ENCODE peak calls at places on chromosome 7, in seven cellular contexts. One of them, this sample, is unnamed.

GRCh38 chr7:46755120-46756034 is 826.5 kb downstream of the TNS3 start:
- DNase-seq in heart left ventricle: no peak
- DNase-seq in iris pigment epithelial cell: no peak
- DNase-seq in NCI-H345: no peak
- DNase-seq in left kidney: no peak
- DNase-seq in cardiac muscle cell: no peak
- DNase-seq in stimulated activated CD4-positive, alpha-beta T cell treated with anti-CD3 and anti-CD28 coated beads, TNF-alpha, amount 100 ng/mL, for 1 hour: no peak
- DNase-seq in this sample: no peak

GRCh38 chr7:159104188-159105030 is 40.3 kb downstream of the VIPR2 start:
- DNase-seq in left kidney: no peak
- DNase-seq in iris pigment epithelial cell: no peak
- DNase-seq in heart left ventricle: peak
- DNase-seq in cardiac muscle cell: no peak
- DNase-seq in NCI-H345: no peak
- DNase-seq in stimulated activated CD4-positive, alpha-beta T cell treated with anti-CD3 and anti-CD28 coated beads, TNF-alpha, amount 100 ng/mL, for 1 hour: no peak
- DNase-seq in this sample: no peak

GRCh38 chr7:152674860-152675760 is 831 bp downstream of the XRCC2 start:
- DNase-seq in cardiac muscle cell: peak
- DNase-seq in left kidney: peak
- DNase-seq in iris pigment epithelial cell: no peak
- DNase-seq in NCI-H345: peak
- DNase-seq in stimulated activated CD4-positive, alpha-beta T cell treated with anti-CD3 and anti-CD28 coated beads, TNF-alpha, amount 100 ng/mL, for 1 hour: no peak
- DNase-seq in heart left ventricle: no peak
- DNase-seq in this sample: peak

GRCh38 chr7:34087892-34088891 is 182.9 kb downstream of the BMPER start:
- DNase-seq in cardiac muscle cell: peak
- DNase-seq in NCI-H345: no peak
- DNase-seq in heart left ventricle: no peak
- DNase-seq in left kidney: peak
- DNase-seq in iris pigment epithelial cell: peak
- DNase-seq in stimulated activated CD4-positive, alpha-beta T cell treated with anti-CD3 and anti-CD28 coated beads, TNF-alpha, amount 100 ng/mL, for 1 hour: no peak
- DNase-seq in this sample: no peak

GRCh38 chr7:130733866-130734524 is at the start of gene KLF14:
- DNase-seq in heart left ventricle: no peak
- DNase-seq in stimulated activated CD4-positive, alpha-beta T cell treated with anti-CD3 and anti-CD28 coated beads, TNF-alpha, amount 100 ng/mL, for 1 hour: peak
- DNase-seq in NCI-H345: peak
- DNase-seq in left kidney: peak
- DNase-seq in cardiac muscle cell: peak
- DNase-seq in iris pigment epithelial cell: peak
- DNase-seq in this sample: peak

GRCh38 chr7:41247128-41247865 is 455.6 kb downstream of the INHBA start:
- DNase-seq in left kidney: peak
- DNase-seq in heart left ventricle: no peak
- DNase-seq in cardiac muscle cell: no peak
- DNase-seq in NCI-H345: no peak
- DNase-seq in stimulated activated CD4-positive, alpha-beta T cell treated with anti-CD3 and anti-CD28 coated beads, TNF-alpha, amount 100 ng/mL, for 1 hour: no peak
- DNase-seq in iris pigment epithelial cell: peak
- DNase-seq in this sample: no peak

GRCh38 chr7:1105189-1105588 is 17.3 kb downstream of the GPER1 start:
- DNase-seq in NCI-H345: no peak
- DNase-seq in stimulated activated CD4-positive, alpha-beta T cell treated with anti-CD3 and anti-CD28 coated beads, TNF-alpha, amount 100 ng/mL, for 1 hour: no peak
- DNase-seq in iris pigment epithelial cell: no peak
- DNase-seq in left kidney: no peak
- DNase-seq in cardiac muscle cell: no peak
- DNase-seq in heart left ventricle: no peak
- DNase-seq in this sample: no peak

GRCh38 chr7:55308186-55308929 is 56.8 kb upstream of the LANCL2 start:
- DNase-seq in iris pigment epithelial cell: peak
- DNase-seq in NCI-H345: no peak
- DNase-seq in left kidney: no peak
- DNase-seq in stimulated activated CD4-positive, alpha-beta T cell treated with anti-CD3 and anti-CD28 coated beads, TNF-alpha, amount 100 ng/mL, for 1 hour: no peak
- DNase-seq in cardiac muscle cell: peak
- DNase-seq in heart left ventricle: no peak
- DNase-seq in this sample: no peak

GRCh38 chr7:134031835-134032617 is 95.1 kb upstream of the LRGUK start:
- DNase-seq in stimulated activated CD4-positive, alpha-beta T cell treated with anti-CD3 and anti-CD28 coated beads, TNF-alpha, amount 100 ng/mL, for 1 hour: no peak
- DNase-seq in iris pigment epithelial cell: peak
- DNase-seq in cardiac muscle cell: peak
- DNase-seq in left kidney: peak
- DNase-seq in NCI-H345: no peak
- DNase-seq in heart left ventricle: peak
- DNase-seq in this sample: no peak

GRCh38 chr7:20784311-20785210 is 2.1 kb downstream of the SP8 start:
- DNase-seq in heart left ventricle: no peak
- DNase-seq in NCI-H345: peak
- DNase-seq in iris pigment epithelial cell: no peak
- DNase-seq in left kidney: peak
- DNase-seq in cardiac muscle cell: no peak
- DNase-seq in stimulated activated CD4-positive, alpha-beta T cell treated with anti-CD3 and anti-CD28 coated beads, TNF-alpha, amount 100 ng/mL, for 1 hour: no peak
- DNase-seq in this sample: peak

GRCh38 chr7:104175336-104175984 is 32.4 kb downstream of the ORC5 start:
- DNase-seq in NCI-H345: no peak
- DNase-seq in cardiac muscle cell: no peak
- DNase-seq in iris pigment epithelial cell: no peak
- DNase-seq in heart left ventricle: no peak
- DNase-seq in left kidney: no peak
- DNase-seq in stimulated activated CD4-positive, alpha-beta T cell treated with anti-CD3 and anti-CD28 coated beads, TNF-alpha, amount 100 ng/mL, for 1 hour: no peak
- DNase-seq in this sample: no peak

GRCh38 chr7:29763266-29763665 is 43.0 kb upstream of the WIPF3 start:
- DNase-seq in stimulated activated CD4-positive, alpha-beta T cell treated with anti-CD3 and anti-CD28 coated beads, TNF-alpha, amount 100 ng/mL, for 1 hour: no peak
- DNase-seq in cardiac muscle cell: no peak
- DNase-seq in NCI-H345: no peak
- DNase-seq in iris pigment epithelial cell: no peak
- DNase-seq in heart left ventricle: no peak
- DNase-seq in left kidney: no peak
- DNase-seq in this sample: no peak

GRCh38 chr7:105131890-105132289 is 117.9 kb downstream of the KMT2E start:
- DNase-seq in iris pigment epithelial cell: no peak
- DNase-seq in cardiac muscle cell: no peak
- DNase-seq in heart left ventricle: no peak
- DNase-seq in stimulated activated CD4-positive, alpha-beta T cell treated with anti-CD3 and anti-CD28 coated beads, TNF-alpha, amount 100 ng/mL, for 1 hour: no peak
- DNase-seq in NCI-H345: no peak
- DNase-seq in left kidney: peak
- DNase-seq in this sample: no peak

GRCh38 chr7:134669845-134670373 is 23.3 kb downstream of the BPGM start:
- DNase-seq in iris pigment epithelial cell: peak
- DNase-seq in cardiac muscle cell: peak
- DNase-seq in left kidney: peak
- DNase-seq in NCI-H345: peak
- DNase-seq in stimulated activated CD4-positive, alpha-beta T cell treated with anti-CD3 and anti-CD28 coated beads, TNF-alpha, amount 100 ng/mL, for 1 hour: peak
- DNase-seq in heart left ventricle: peak
- DNase-seq in this sample: peak

GRCh38 chr7:151247611-151248176 is 800 bp downstream of the SMARCD3 start:
- DNase-seq in left kidney: peak
- DNase-seq in NCI-H345: no peak
- DNase-seq in stimulated activated CD4-positive, alpha-beta T cell treated with anti-CD3 and anti-CD28 coated beads, TNF-alpha, amount 100 ng/mL, for 1 hour: no peak
- DNase-seq in cardiac muscle cell: no peak
- DNase-seq in heart left ventricle: peak
- DNase-seq in iris pigment epithelial cell: no peak
- DNase-seq in this sample: no peak

GRCh38 chr7:98119257-98119918 is 12.7 kb downstream of the LMTK2 start:
- DNase-seq in iris pigment epithelial cell: peak
- DNase-seq in stimulated activated CD4-positive, alpha-beta T cell treated with anti-CD3 and anti-CD28 coated beads, TNF-alpha, amount 100 ng/mL, for 1 hour: no peak
- DNase-seq in left kidney: peak
- DNase-seq in heart left ventricle: no peak
- DNase-seq in NCI-H345: no peak
- DNase-seq in cardiac muscle cell: peak
- DNase-seq in this sample: no peak

GRCh38 chr7:10216462-10216861 is 757.2 kb upstream of the PHF14 start:
- DNase-seq in NCI-H345: no peak
- DNase-seq in heart left ventricle: no peak
- DNase-seq in cardiac muscle cell: no peak
- DNase-seq in left kidney: no peak
- DNase-seq in iris pigment epithelial cell: no peak
- DNase-seq in stimulated activated CD4-positive, alpha-beta T cell treated with anti-CD3 and anti-CD28 coated beads, TNF-alpha, amount 100 ng/mL, for 1 hour: no peak
- DNase-seq in this sample: no peak

GRCh38 chr7:69962077-69962855 is 364.0 kb downstream of the AUTS2 start:
- DNase-seq in left kidney: peak
- DNase-seq in stimulated activated CD4-positive, alpha-beta T cell treated with anti-CD3 and anti-CD28 coated beads, TNF-alpha, amount 100 ng/mL, for 1 hour: no peak
- DNase-seq in NCI-H345: peak
- DNase-seq in iris pigment epithelial cell: no peak
- DNase-seq in heart left ventricle: peak
- DNase-seq in cardiac muscle cell: peak
- DNase-seq in this sample: peak

GRCh38 chr7:780056-780455 is 52.2 kb upstream of the SUN1 start:
- DNase-seq in cardiac muscle cell: no peak
- DNase-seq in stimulated activated CD4-positive, alpha-beta T cell treated with anti-CD3 and anti-CD28 coated beads, TNF-alpha, amount 100 ng/mL, for 1 hour: no peak
- DNase-seq in iris pigment epithelial cell: no peak
- DNase-seq in left kidney: no peak
- DNase-seq in heart left ventricle: peak
- DNase-seq in NCI-H345: no peak
- DNase-seq in this sample: no peak

GRCh38 chr7:153297141-153297540 is 537.6 kb downstream of the ACTR3B start:
- DNase-seq in iris pigment epithelial cell: no peak
- DNase-seq in stimulated activated CD4-positive, alpha-beta T cell treated with anti-CD3 and anti-CD28 coated beads, TNF-alpha, amount 100 ng/mL, for 1 hour: no peak
- DNase-seq in left kidney: no peak
- DNase-seq in cardiac muscle cell: no peak
- DNase-seq in heart left ventricle: no peak
- DNase-seq in NCI-H345: no peak
- DNase-seq in this sample: no peak

GRCh38 chr7:98357751-98358161 is 43.1 kb downstream of the BAIAP2L1 start:
- DNase-seq in cardiac muscle cell: peak
- DNase-seq in NCI-H345: no peak
- DNase-seq in stimulated activated CD4-positive, alpha-beta T cell treated with anti-CD3 and anti-CD28 coated beads, TNF-alpha, amount 100 ng/mL, for 1 hour: no peak
- DNase-seq in heart left ventricle: no peak
- DNase-seq in iris pigment epithelial cell: peak
- DNase-seq in left kidney: peak
- DNase-seq in this sample: no peak

GRCh38 chr7:31493714-31494181 is 20.1 kb upstream of the ITPRID1 start:
- DNase-seq in left kidney: no peak
- DNase-seq in heart left ventricle: no peak
- DNase-seq in iris pigment epithelial cell: no peak
- DNase-seq in NCI-H345: no peak
- DNase-seq in cardiac muscle cell: peak
- DNase-seq in stimulated activated CD4-positive, alpha-beta T cell treated with anti-CD3 and anti-CD28 coated beads, TNF-alpha, amount 100 ng/mL, for 1 hour: no peak
- DNase-seq in this sample: no peak

GRCh38 chr7:116672596-116673503 is 854 bp downstream of the MET start:
- DNase-seq in NCI-H345: peak
- DNase-seq in left kidney: peak
- DNase-seq in cardiac muscle cell: peak
- DNase-seq in iris pigment epithelial cell: peak
- DNase-seq in stimulated activated CD4-positive, alpha-beta T cell treated with anti-CD3 and anti-CD28 coated beads, TNF-alpha, amount 100 ng/mL, for 1 hour: no peak
- DNase-seq in heart left ventricle: no peak
- DNase-seq in this sample: no peak

GRCh38 chr7:97307521-97308108 is 190.1 kb downstream of the SDHAF3 start:
- DNase-seq in stimulated activated CD4-positive, alpha-beta T cell treated with anti-CD3 and anti-CD28 coated beads, TNF-alpha, amount 100 ng/mL, for 1 hour: no peak
- DNase-seq in left kidney: no peak
- DNase-seq in NCI-H345: no peak
- DNase-seq in iris pigment epithelial cell: peak
- DNase-seq in heart left ventricle: no peak
- DNase-seq in cardiac muscle cell: no peak
- DNase-seq in this sample: no peak

GRCh38 chr7:31651234-31651633 is 35.8 kb upstream of the PPP1R17 start:
- DNase-seq in NCI-H345: no peak
- DNase-seq in stimulated activated CD4-positive, alpha-beta T cell treated with anti-CD3 and anti-CD28 coated beads, TNF-alpha, amount 100 ng/mL, for 1 hour: no peak
- DNase-seq in cardiac muscle cell: no peak
- DNase-seq in left kidney: no peak
- DNase-seq in heart left ventricle: no peak
- DNase-seq in iris pigment epithelial cell: no peak
- DNase-seq in this sample: no peak

GRCh38 chr7:3821473-3821872 is 520.4 kb downstream of the SDK1 start:
- DNase-seq in NCI-H345: no peak
- DNase-seq in iris pigment epithelial cell: no peak
- DNase-seq in cardiac muscle cell: no peak
- DNase-seq in heart left ventricle: no peak
- DNase-seq in stimulated activated CD4-positive, alpha-beta T cell treated with anti-CD3 and anti-CD28 coated beads, TNF-alpha, amount 100 ng/mL, for 1 hour: no peak
- DNase-seq in left kidney: no peak
- DNase-seq in this sample: no peak

GRCh38 chr7:149370790-149371189 is 90.1 kb downstream of the ZNF777 start:
- DNase-seq in cardiac muscle cell: no peak
- DNase-seq in iris pigment epithelial cell: no peak
- DNase-seq in left kidney: no peak
- DNase-seq in heart left ventricle: no peak
- DNase-seq in NCI-H345: no peak
- DNase-seq in stimulated activated CD4-positive, alpha-beta T cell treated with anti-CD3 and anti-CD28 coated beads, TNF-alpha, amount 100 ng/mL, for 1 hour: no peak
- DNase-seq in this sample: no peak

GRCh38 chr7:21300692-21301091 is 127.2 kb upstream of the SP4 start:
- DNase-seq in NCI-H345: no peak
- DNase-seq in cardiac muscle cell: no peak
- DNase-seq in left kidney: no peak
- DNase-seq in heart left ventricle: no peak
- DNase-seq in stimulated activated CD4-positive, alpha-beta T cell treated with anti-CD3 and anti-CD28 coated beads, TNF-alpha, amount 100 ng/mL, for 1 hour: no peak
- DNase-seq in iris pigment epithelial cell: no peak
- DNase-seq in this sample: no peak

GRCh38 chr7:1359681-1360485 is 99.4 kb downstream of the MICALL2 start:
- DNase-seq in NCI-H345: no peak
- DNase-seq in iris pigment epithelial cell: no peak
- DNase-seq in stimulated activated CD4-positive, alpha-beta T cell treated with anti-CD3 and anti-CD28 coated beads, TNF-alpha, amount 100 ng/mL, for 1 hour: no peak
- DNase-seq in heart left ventricle: no peak
- DNase-seq in left kidney: no peak
- DNase-seq in cardiac muscle cell: no peak
- DNase-seq in this sample: no peak

GRCh38 chr7:73833251-73833919 is 2.6 kb downstream of the CLDN4 start:
- DNase-seq in iris pigment epithelial cell: no peak
- DNase-seq in NCI-H345: no peak
- DNase-seq in heart left ventricle: no peak
- DNase-seq in cardiac muscle cell: no peak
- DNase-seq in left kidney: peak
- DNase-seq in stimulated activated CD4-positive, alpha-beta T cell treated with anti-CD3 and anti-CD28 coated beads, TNF-alpha, amount 100 ng/mL, for 1 hour: no peak
- DNase-seq in this sample: no peak